ENCODE peak calls at places on chromosome 15, in seven cellular contexts. V, T, M, R, O, E and H are unnamed samples.

GRCh38 chr15:33007295-33007855 is 187.1 kb downstream of the FMN1 start:
- DNase-seq in V (no peak), T (peak), M (no peak), R (no peak), O (peak), E (no peak), H (no peak)

GRCh38 chr15:90086868-90087268 is 15.4 kb downstream of the IDH2 start:
- DNase-seq in V (peak), T (peak), M (peak), R (peak), O (peak), E (peak), H (peak)

GRCh38 chr15:75640483-75641175 is 605 bp upstream of the IMP3 start:
- DNase-seq in V (no peak), T (no peak), M (peak), R (no peak), O (peak), E (no peak), H (no peak)

GRCh38 chr15:82539690-82540054 is 585 bp downstream of the RPS17 start:
- DNase-seq in V (no peak), T (no peak), M (no peak), R (no peak), O (no peak), E (no peak), H (no peak)

GRCh38 chr15:100602822-100603393 is 519 bp downstream of the ASB7 start:
- DNase-seq in V (no peak), T (peak), M (peak), R (no peak), O (peak), E (peak), H (peak)

GRCh38 chr15:41692049-41692448 is 31.8 kb downstream of the MGA start:
- DNase-seq in V (no peak), T (no peak), M (no peak), R (no peak), O (no peak), E (no peak), H (no peak)

GRCh38 chr15:67174864-67175573 is 79.4 kb downstream of the AAGAB start:
- DNase-seq in V (no peak), T (no peak), M (no peak), R (no peak), O (peak), E (no peak), H (peak)

GRCh38 chr15:22913646-22914380 is 66.4 kb downstream of the CYFIP1 start:
- DNase-seq in V (no peak), T (no peak), M (no peak), R (peak), O (no peak), E (no peak), H (no peak)

GRCh38 chr15:57743424-57743823 is 36.9 kb downstream of the POLR2M start:
- DNase-seq in V (no peak), T (peak), M (no peak), R (no peak), O (peak), E (no peak), H (no peak)

GRCh38 chr15:57036352-57036751 is 117.9 kb downstream of the TCF12 start:
- DNase-seq in V (no peak), T (no peak), M (no peak), R (no peak), O (peak), E (no peak), H (no peak)

GRCh38 chr15:38746211-38746610 is 181.6 kb upstream of the RASGRP1 start:
- DNase-seq in V (no peak), T (peak), M (no peak), R (no peak), O (no peak), E (no peak), H (no peak)

GRCh38 chr15:94282269-94283250 is 51.2 kb downstream of the MCTP2 start:
- DNase-seq in V (no peak), T (no peak), M (no peak), R (no peak), O (no peak), E (no peak), H (no peak)

GRCh38 chr15:63094495-63094931 is 27.1 kb upstream of the LACTB start:
- DNase-seq in V (peak), T (peak), M (no peak), R (no peak), O (peak), E (no peak), H (peak)

GRCh38 chr15:57333487-57333886 is 42.8 kb upstream of the CGNL1 start:
- DNase-seq in V (no peak), T (no peak), M (no peak), R (no peak), O (peak), E (no peak), H (no peak)

GRCh38 chr15:66043264-66043663 is 174.0 kb downstream of the RAB11A start:
- DNase-seq in V (no peak), T (no peak), M (no peak), R (no peak), O (no peak), E (no peak), H (no peak)

GRCh38 chr15:70475921-70476320 is 287.4 kb downstream of the UACA start:
- DNase-seq in V (peak), T (peak), M (no peak), R (no peak), O (no peak), E (no peak), H (no peak)